ENCODE peak calls at places on chromosome 18, in nine cellular contexts. M, B, C, I, A, N, E, Z and H are unnamed samples.
A peak's percentile ranks its signal among the peaks of the same experiment; 100 is the strongest.

GRCh38 chr18:45974088-45974536 is 7.0 kb upstream of the EPG5 start:
- DNase-seq in M (peak; percentile 33), B (peak; percentile 71), C (no peak), I (peak; percentile 85), A (peak; percentile 41), N (peak; percentile 92), E (peak; percentile 89), Z (peak; percentile 38), H (peak; percentile 87)

GRCh38 chr18:73840319-73841065 is 307.1 kb downstream of the FBXO15 start:
- DNase-seq in M (no peak), B (no peak), C (no peak), I (no peak), A (no peak), N (no peak), E (no peak), Z (no peak), H (no peak)

GRCh38 chr18:70376914-70377258 is 88.0 kb downstream of the SOCS6 start:
- DNase-seq in M (no peak), B (peak; percentile 33), C (no peak), I (no peak), A (no peak), N (no peak), E (no peak), Z (no peak), H (no peak)

GRCh38 chr18:45626330-45627203 is 11.3 kb downstream of the SLC14A2 start:
- DNase-seq in M (no peak), B (no peak), C (peak; percentile 74), I (peak; percentile 84), A (peak; percentile 70), N (no peak), E (no peak), Z (peak; percentile 69), H (peak; percentile 76)

GRCh38 chr18:41486581-41486980 is 468.5 kb upstream of the PIK3C3 start:
- DNase-seq in M (no peak), B (no peak), C (no peak), I (no peak), A (no peak), N (no peak), E (no peak), Z (no peak), H (no peak)

GRCh38 chr18:23181547-23181946 is 46.3 kb downstream of the CABLES1 start:
- DNase-seq in M (no peak), B (no peak), C (no peak), I (no peak), A (no peak), N (no peak), E (no peak), Z (no peak), H (no peak)

GRCh38 chr18:23154021-23154420 is 18.7 kb downstream of the CABLES1 start:
- DNase-seq in M (no peak), B (no peak), C (no peak), I (no peak), A (no peak), N (no peak), E (no peak), Z (no peak), H (no peak)

GRCh38 chr18:59008302-59008974 is 131.2 kb upstream of the SEC11C start:
- DNase-seq in M (no peak), B (no peak), C (no peak), I (peak; percentile 51), A (no peak), N (peak; percentile 37), E (peak; percentile 74), Z (peak; percentile 53), H (peak; percentile 94)

DNA sequence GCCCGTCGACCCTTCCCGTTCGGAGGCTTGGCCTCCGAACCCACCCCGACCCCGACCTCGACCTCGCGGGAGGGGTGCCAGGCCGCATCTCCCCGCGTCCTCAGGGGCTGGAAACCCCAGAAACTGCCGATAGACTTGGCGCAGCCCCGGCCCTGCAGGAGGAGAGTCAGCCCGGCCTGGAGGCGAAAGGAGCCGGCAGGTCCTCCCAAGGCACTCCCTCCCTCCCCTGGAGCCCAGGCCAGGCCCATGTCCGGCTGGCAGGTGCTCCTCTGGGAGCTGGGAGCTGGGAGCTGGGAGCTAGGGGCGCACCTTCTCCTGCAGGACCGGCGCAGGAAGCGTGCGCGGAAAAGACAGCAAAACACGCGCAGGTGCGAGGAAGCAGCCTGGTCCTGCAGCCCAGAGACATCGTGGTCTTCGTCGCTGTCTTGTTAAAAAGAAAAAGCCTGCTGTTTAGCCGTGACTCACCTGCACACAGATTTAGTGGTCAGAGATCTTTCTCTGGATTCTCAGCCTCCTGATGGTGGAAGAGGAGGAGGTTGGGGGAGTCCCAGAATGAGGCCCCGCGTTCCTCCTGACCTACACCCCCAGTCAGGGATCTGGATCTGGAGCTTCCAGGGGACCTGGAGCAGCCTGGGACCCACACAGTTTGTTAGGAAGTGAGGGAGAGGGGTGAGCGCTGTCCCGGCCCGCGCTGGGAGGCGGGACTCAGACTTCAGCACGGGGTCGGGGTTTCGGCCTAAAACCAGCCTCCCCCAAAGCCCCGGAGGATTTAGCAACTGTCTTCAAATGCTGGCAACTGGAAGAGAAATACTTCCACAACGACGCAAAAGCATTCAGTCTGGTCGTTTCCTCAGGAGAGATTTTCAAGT is 702 bp upstream of the MBP start:
- DNase-seq in M (peak; percentile 54), B (peak; percentile 55), C (no peak), I (no peak), A (no peak), N (no peak), E (no peak), Z (peak; percentile 85), H (no peak)
- H3K4me3 ChIP-seq in M (peak overlapping the region; percentile 85), B (peak overlapping the region; percentile 95), C (peak overlapping the region; percentile 91), I (peak overlapping the region; percentile 17), A (peak overlapping the region; percentile 86), N (no peak overlapping the region), E (peak overlapping the region; percentile 74), Z (peak overlapping the region; percentile 72), H (peak overlapping the region; percentile 83)

GRCh38 chr18:78979682-78980278 is at the start of gene SALL3:
- DNase-seq in M (no peak), B (no peak), C (no peak), I (no peak), A (no peak), N (no peak), E (no peak), Z (peak; percentile 97), H (no peak)

GRCh38 chr18:78980279-78980771 is 707 bp downstream of the SALL3 start:
- DNase-seq in M (no peak), B (no peak), C (no peak), I (no peak), A (no peak), N (no peak), E (no peak), Z (peak; percentile 87), H (no peak)

GRCh38 chr18:78981652-78981955 is 2.0 kb downstream of the SALL3 start:
- DNase-seq in M (no peak), B (no peak), C (no peak), I (no peak), A (no peak), N (no peak), E (no peak), Z (no peak), H (no peak)

GRCh38 chr18:78982186-78982585 is 2.6 kb downstream of the SALL3 start:
- DNase-seq in M (no peak), B (no peak), C (no peak), I (peak; percentile 38), A (no peak), N (no peak), E (no peak), Z (no peak), H (no peak)

GRCh38 chr18:78980777-78981651 is 1.4 kb downstream of the SALL3 start:
- DNase-seq in M (no peak), B (no peak), C (no peak), I (peak; percentile 25), A (no peak), N (no peak), E (no peak), Z (peak; percentile 78), H (no peak)
- H3K4me3 ChIP-seq in M (no peak overlapping the region), B (no peak overlapping the region), C (peak overlapping the region; percentile 30), I (peak overlapping the region; percentile 40), A (peak overlapping the region; percentile 91), N (no peak overlapping the region), E (no peak overlapping the region), Z (peak overlapping the region; percentile 89), H (no peak overlapping the region)

GRCh38 chr18:48136051-48136543 is 205.6 kb upstream of the SMAD2 start:
- DNase-seq in M (peak; percentile 69), B (peak; percentile 53), C (peak; percentile 68), I (no peak), A (no peak), N (no peak), E (no peak), Z (no peak), H (no peak)

GRCh38 chr18:48138660-48139426 is 208.4 kb upstream of the SMAD2 start:
- DNase-seq in M (no peak), B (peak; percentile 50), C (no peak), I (no peak), A (no peak), N (no peak), E (no peak), Z (no peak), H (no peak)

GRCh38 chr18:48138211-48138610 is 207.8 kb upstream of the SMAD2 start:
- DNase-seq in M (no peak), B (no peak), C (no peak), I (no peak), A (no peak), N (no peak), E (no peak), Z (peak; percentile 69), H (no peak)

GRCh38 chr18:48136544-48137353 is 206.3 kb upstream of the SMAD2 start:
- DNase-seq in M (peak; percentile 59), B (peak; percentile 69), C (peak; percentile 55), I (no peak), A (no peak), N (no peak), E (no peak), Z (peak; percentile 88), H (no peak)

GRCh38 chr18:48137354-48138208 is 207.1 kb upstream of the SMAD2 start:
- DNase-seq in M (peak; percentile 44), B (peak; percentile 66), C (no peak), I (no peak), A (no peak), N (no peak), E (no peak), Z (peak; percentile 52), H (no peak)
- H3K4me3 ChIP-seq in M (peak overlapping the region; percentile 53), B (no peak overlapping the region), C (peak overlapping the region; percentile 54), I (no peak overlapping the region), A (no peak overlapping the region), N (no peak overlapping the region), E (no peak overlapping the region), Z (peak overlapping the region; percentile 46), H (peak overlapping the region; percentile 50)

GRCh38 chr18:61470111-61470673 is 137.0 kb downstream of the CDH20 start:
- DNase-seq in M (no peak), B (no peak), C (no peak), I (no peak), A (peak; percentile 72), N (no peak), E (no peak), Z (no peak), H (no peak)

GRCh38 chr18:61466736-61467135 is 133.5 kb downstream of the CDH20 start:
- DNase-seq in M (no peak), B (no peak), C (no peak), I (no peak), A (no peak), N (no peak), E (no peak), Z (no peak), H (no peak)

GRCh38 chr18:61459896-61460295 is 126.7 kb downstream of the CDH20 start:
- DNase-seq in M (no peak), B (no peak), C (no peak), I (peak; percentile 12), A (no peak), N (no peak), E (no peak), Z (no peak), H (no peak)

DNA sequence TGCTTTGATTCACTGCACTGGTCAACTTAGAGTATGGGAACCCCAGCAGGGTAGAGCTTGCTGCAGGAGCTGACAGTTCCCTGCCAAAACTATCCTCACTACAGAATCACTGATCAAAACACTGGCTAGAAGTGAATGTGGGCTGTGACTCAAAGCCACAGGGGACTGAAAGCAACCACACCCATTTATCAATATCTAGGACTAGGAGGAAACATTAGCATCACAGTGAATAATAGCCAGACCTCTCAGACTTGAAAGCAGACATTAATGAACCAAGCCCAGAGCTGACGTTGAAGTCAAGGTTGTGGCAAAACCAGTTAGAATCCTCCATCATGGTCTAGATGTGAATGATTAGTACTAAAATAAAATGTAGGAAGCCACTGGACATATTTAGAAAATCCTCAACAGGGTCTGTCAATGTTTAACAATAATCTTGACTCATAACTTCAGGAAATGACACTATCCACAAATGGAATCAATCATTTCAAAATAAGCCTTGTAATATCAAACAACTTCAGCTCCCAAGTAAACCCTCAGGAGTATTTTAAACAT is 131.4 kb downstream of the CDH20 start:
- DNase-seq in M (no peak), B (no peak), C (no peak), I (peak; percentile 73), A (no peak), N (peak; percentile 2), E (no peak), Z (no peak), H (no peak)
- H3K4me3 ChIP-seq in M (no peak overlapping the region), B (no peak overlapping the region), C (no peak overlapping the region), I (no peak overlapping the region), A (no peak overlapping the region), N (no peak overlapping the region), E (no peak overlapping the region), Z (no peak overlapping the region), H (no peak overlapping the region)